ENCODE peak calls at places on chromosomes 6 and 20, in ten cellular contexts. D, O, L, K, G, E, S, U, R and Z are unnamed samples.
A peak's percentile ranks its signal among the peaks of the same experiment; 100 is the strongest.

GRCh38 chr6:87291879-87292278 is 30.5 kb upstream of the SMIM8 start:
- DNase-seq in D (no peak), O (no peak), L (no peak), K (no peak), G (no peak), E (peak; percentile 6), S (no peak), U (no peak), R (no peak), Z (no peak)

GRCh38 chr6:45640811-45641210 is 263.1 kb upstream of the SUPT3H start:
- DNase-seq in D (no peak), O (no peak), L (no peak), K (no peak), G (no peak), E (no peak), S (no peak), U (no peak), R (no peak), Z (no peak)

GRCh38 chr6:131949909-131950766 is 1.0 kb downstream of the CCN2 start:
- DNase-seq in D (no peak), O (peak; percentile 97), L (peak; percentile 91), K (peak; percentile 75), G (peak; percentile 59), E (peak; percentile 76), S (peak; percentile 71), U (peak; percentile 96), R (peak; percentile 82), Z (peak; percentile 91)

GRCh38 chr6:161476711-161477110 is 202.8 kb upstream of the AGPAT4 start:
- DNase-seq in D (no peak), O (no peak), L (no peak), K (no peak), G (no peak), E (no peak), S (no peak), U (peak; percentile 51), R (no peak), Z (peak; percentile 94)

GRCh38 chr20:19071902-19072498 is 140.4 kb upstream of the SLC24A3 start:
- DNase-seq in D (no peak), O (no peak), L (no peak), K (no peak), G (no peak), E (no peak), S (no peak), U (no peak), R (no peak), Z (no peak)

GRCh38 chr20:4235512-4236043 is 220.2 kb upstream of the RNF24 start:
- DNase-seq in D (no peak), O (no peak), L (no peak), K (no peak), G (no peak), E (no peak), S (no peak), U (no peak), R (no peak), Z (no peak)

GRCh38 chr20:2748551-2749342 is 51.7 kb downstream of the CPXM1 start:
- DNase-seq in D (no peak), O (no peak), L (no peak), K (no peak), G (no peak), E (no peak), S (no peak), U (no peak), R (no peak), Z (no peak)

GRCh38 chr20:54132612-54133433 is 41.0 kb downstream of the CYP24A1 start:
- DNase-seq in D (no peak), O (peak; percentile 99), L (no peak), K (peak; percentile 96), G (peak; percentile 26), E (peak; percentile 99), S (peak; percentile 6), U (peak; percentile 98), R (no peak), Z (peak; percentile 100)

DNA sequence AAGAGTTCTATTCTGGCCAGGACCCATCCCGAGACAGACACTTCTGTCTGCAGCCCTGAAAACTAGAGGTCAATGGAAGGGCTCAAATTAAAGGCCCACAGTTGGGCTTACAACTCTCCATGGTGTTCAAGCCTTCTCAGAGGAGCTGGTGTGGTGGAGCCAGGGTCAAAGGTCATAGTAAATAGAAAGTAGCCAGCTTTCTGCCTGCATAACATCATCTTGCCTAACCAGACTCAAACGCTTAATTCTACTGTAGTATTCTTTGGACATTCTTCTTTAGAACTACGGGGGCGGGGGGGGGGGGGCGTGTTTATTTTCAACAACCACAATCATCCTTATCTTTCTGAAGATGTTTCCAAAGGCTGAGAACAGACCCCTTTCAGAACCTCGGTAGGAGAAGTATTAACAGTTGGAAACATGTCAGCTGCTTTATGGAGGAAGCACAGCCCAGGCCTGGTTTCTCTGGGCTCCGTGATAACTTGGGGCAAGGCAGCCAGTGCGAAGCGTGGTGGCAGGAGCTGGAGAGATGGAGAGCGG is 1.5 kb upstream of the RREB1 start:
- DNase-seq in D (no peak), O (peak; percentile 74), L (no peak), K (no peak), G (no peak), E (no peak), S (peak; percentile 48), U (no peak), R (no peak), Z (peak; percentile 32)
- H3K4me3 ChIP-seq in D (peak overlapping the region; percentile 97), O (peak overlapping the region; percentile 94), L (no peak overlapping the region), K (no peak overlapping the region), G (no peak overlapping the region), E (no peak overlapping the region), S (no peak overlapping the region), U (peak overlapping the region; percentile 98), R (peak overlapping the region; percentile 97), Z (no peak overlapping the region)

GRCh38 chr20:36066777-36067176 is 87.8 kb upstream of the EPB41L1 start:
- DNase-seq in D (no peak), O (no peak), L (no peak), K (no peak), G (no peak), E (no peak), S (no peak), U (no peak), R (no peak), Z (no peak)

GRCh38 chr20:36064661-36065426 is 89.7 kb upstream of the EPB41L1 start:
- DNase-seq in D (peak; percentile 88), O (peak; percentile 86), L (peak; percentile 97), K (peak; percentile 82), G (peak; percentile 96), E (peak; percentile 86), S (peak; percentile 91), U (peak; percentile 75), R (peak; percentile 99), Z (peak; percentile 69)

GRCh38 chr20:36063916-36064660 is 90.5 kb upstream of the EPB41L1 start:
- DNase-seq in D (no peak), O (no peak), L (no peak), K (no peak), G (no peak), E (no peak), S (no peak), U (no peak), R (no peak), Z (no peak)

GRCh38 chr20:36062799-36063198 is 91.7 kb upstream of the EPB41L1 start:
- DNase-seq in D (no peak), O (peak; percentile 52), L (no peak), K (peak; percentile 44), G (no peak), E (peak; percentile 37), S (no peak), U (no peak), R (no peak), Z (peak; percentile 50)

DNA sequence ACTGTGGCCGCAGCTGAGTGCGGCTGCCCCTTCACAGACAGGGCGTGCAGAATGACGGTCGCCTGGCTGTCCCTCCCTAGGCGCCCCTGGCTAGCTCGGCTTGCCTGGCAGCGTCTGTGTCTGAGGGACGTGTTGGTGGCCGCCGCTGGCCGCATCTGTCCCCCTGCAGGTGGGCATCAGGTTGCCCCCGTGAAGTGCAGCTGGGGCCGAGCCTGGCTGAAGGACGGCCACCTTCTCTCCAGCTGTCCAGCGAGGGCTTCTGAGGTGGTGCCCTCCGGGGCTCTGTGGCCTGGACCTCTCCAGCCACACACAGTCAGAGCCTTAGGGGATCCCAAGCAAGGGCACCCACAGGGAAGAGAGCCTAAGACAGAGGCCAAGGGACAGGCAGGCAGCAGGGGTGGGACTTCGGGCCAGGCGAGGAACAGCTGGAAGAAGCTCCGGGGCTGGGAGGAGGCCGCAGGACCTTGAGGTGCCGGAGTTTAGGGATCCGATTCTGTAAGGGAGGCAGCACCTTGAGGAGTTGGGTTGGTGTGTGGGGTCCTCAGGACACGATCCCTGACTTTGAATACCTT is 89.0 kb upstream of the EPB41L1 start:
- DNase-seq in D (no peak), O (no peak), L (no peak), K (no peak), G (peak; percentile 9), E (no peak), S (no peak), U (no peak), R (no peak), Z (no peak)
- H3K4me3 ChIP-seq in D (peak overlapping the region; percentile 74), O (peak overlapping the region; percentile 65), L (peak overlapping the region; percentile 48), K (peak overlapping the region; percentile 69), G (no peak overlapping the region), E (peak overlapping the region; percentile 62), S (peak overlapping the region; percentile 55), U (peak overlapping the region; percentile 33), R (peak overlapping the region; percentile 73), Z (peak overlapping the region; percentile 62)

GRCh38 chr6:96302991-96303390 is 218.6 kb upstream of the UFL1 start:
- DNase-seq in D (no peak), O (no peak), L (no peak), K (no peak), G (no peak), E (no peak), S (no peak), U (no peak), R (no peak), Z (no peak)

GRCh38 chr6:96299525-96299924 is 222.1 kb upstream of the UFL1 start:
- DNase-seq in D (no peak), O (no peak), L (no peak), K (no peak), G (no peak), E (no peak), S (no peak), U (no peak), R (no peak), Z (no peak)

GRCh38 chr6:96301781-96302180 is 219.8 kb upstream of the UFL1 start:
- DNase-seq in D (no peak), O (no peak), L (no peak), K (peak; percentile 1), G (no peak), E (no peak), S (no peak), U (no peak), R (no peak), Z (no peak)

GRCh38 chr6:96301023-96301422 is 220.6 kb upstream of the UFL1 start:
- DNase-seq in D (no peak), O (no peak), L (no peak), K (no peak), G (no peak), E (no peak), S (no peak), U (no peak), R (no peak), Z (no peak)

DNA sequence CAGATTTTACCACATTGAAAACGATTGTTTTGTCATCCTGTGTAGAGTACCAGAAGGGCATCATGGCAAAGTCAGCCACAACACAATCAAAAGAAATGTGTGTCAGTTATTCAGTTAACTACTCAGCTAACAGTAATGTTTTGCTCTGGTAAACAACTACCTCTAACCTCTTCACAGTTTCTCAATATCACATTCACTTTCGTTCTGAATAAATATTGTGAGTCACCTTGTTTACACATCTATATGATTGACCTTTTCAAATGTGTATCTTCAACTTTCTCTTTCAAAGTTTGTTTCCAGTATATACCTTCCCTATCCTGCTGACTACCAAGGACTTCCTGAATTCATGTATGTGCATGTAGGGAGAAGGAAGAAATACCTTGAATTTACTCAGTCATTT is 216.6 kb upstream of the UFL1 start:
- DNase-seq in D (no peak), O (no peak), L (no peak), K (no peak), G (no peak), E (peak; percentile 49), S (no peak), U (no peak), R (no peak), Z (no peak)
- H3K4me3 ChIP-seq in D (no peak overlapping the region), O (no peak overlapping the region), L (no peak overlapping the region), K (no peak overlapping the region), G (no peak overlapping the region), E (no peak overlapping the region), S (no peak overlapping the region), U (no peak overlapping the region), R (no peak overlapping the region), Z (no peak overlapping the region)

DNA sequence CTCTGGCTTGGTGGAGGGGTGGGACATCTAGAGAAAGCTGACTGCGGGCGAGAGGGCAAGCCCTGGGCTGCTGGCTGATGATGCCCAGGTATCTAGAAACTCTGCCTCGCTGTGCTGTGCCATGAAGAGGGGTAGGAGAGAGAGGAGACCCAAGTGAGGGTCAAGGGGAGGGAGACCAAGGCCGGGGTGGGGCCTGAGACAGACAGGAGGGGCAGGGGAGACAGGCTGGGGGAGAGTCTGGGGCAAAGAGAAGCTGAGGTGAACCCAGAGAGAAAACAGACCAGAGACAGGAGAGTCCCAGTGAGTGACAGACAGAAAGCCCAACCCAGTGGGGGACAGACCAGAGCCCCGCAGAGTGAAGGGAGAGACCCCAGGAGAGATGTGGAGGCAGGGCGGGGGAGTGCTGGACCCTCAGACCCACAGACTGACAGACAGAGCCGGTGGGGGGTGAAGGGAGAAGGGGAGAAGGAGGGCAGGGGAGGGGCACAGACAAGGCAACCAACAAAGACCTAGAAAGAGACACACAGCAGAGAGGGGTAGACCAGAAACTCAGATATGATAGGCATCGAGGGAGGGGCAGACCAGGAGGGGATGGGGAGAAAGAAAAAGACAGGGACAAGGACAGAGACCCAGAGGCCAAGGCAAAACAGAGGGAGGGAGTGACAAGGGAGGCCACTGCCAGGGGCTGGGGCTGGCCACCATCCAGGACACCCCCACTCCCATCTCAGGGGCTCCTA is 5.9 kb downstream of the TEAD3 start:
- DNase-seq in D (no peak), O (no peak), L (peak; percentile 38), K (no peak), G (no peak), E (no peak), S (no peak), U (no peak), R (no peak), Z (no peak)
- H3K4me3 ChIP-seq in D (no peak overlapping the region), O (no peak overlapping the region), L (no peak overlapping the region), K (no peak overlapping the region), G (no peak overlapping the region), E (no peak overlapping the region), S (no peak overlapping the region), U (no peak overlapping the region), R (no peak overlapping the region), Z (no peak overlapping the region)